ENCODE peak calls at places on chromosomes 4 and X, in five cellular contexts. Q is dorsolateral prefrontal cortex, M is fibroblast of pulmonary artery, P is aorta, J is memory B cell. B is an unnamed sample.

GRCh38 chrX:49079489-49080428 is at the start of gene WDR45:
- DNase-seq in Q (peak; percentile 84), M (peak; percentile 68), P (peak; percentile 90), J (peak; percentile 45), B (no peak)

GRCh38 chrX:24982306-24982965 is 33.3 kb downstream of the ARX start:
- DNase-seq in Q (no peak), M (peak; percentile 11), P (no peak), J (no peak), B (no peak)

GRCh38 chr4:76804060-76804459 is 93.9 kb downstream of the SOWAHB start:
- DNase-seq in Q (no peak), M (no peak), P (no peak), J (no peak), B (no peak)

GRCh38 chr4:142645478-142646108 is 200.5 kb downstream of the INPP4B start:
- DNase-seq in Q (no peak), M (peak; percentile 51), P (no peak), J (no peak), B (no peak)

GRCh38 chr4:112895785-112896184 is 153.7 kb upstream of the ANK2 start:
- DNase-seq in Q (peak; percentile 62), M (no peak), P (no peak), J (no peak), B (no peak)

GRCh38 chr4:105520819-105521790 is 31.3 kb upstream of the ARHGEF38 start:
- DNase-seq in Q (no peak), M (peak; percentile 66), P (no peak), J (no peak), B (no peak)

GRCh38 chr4:174137698-174138097 is 145.8 kb downstream of the FBXO8 start:
- DNase-seq in Q (no peak), M (no peak), P (no peak), J (no peak), B (no peak)

GRCh38 chr4:107991945-107992625 is 2.4 kb downstream of the HADH start:
- DNase-seq in Q (no peak), M (peak; percentile 70), P (no peak), J (no peak), B (no peak)

GRCh38 chr4:121749225-121749624 is 15.7 kb downstream of the SMIM43 start:
- DNase-seq in Q (no peak), M (no peak), P (no peak), J (no peak), B (no peak)

GRCh38 chr4:82913305-82913704 is 12.8 kb downstream of the THAP9 start:
- DNase-seq in Q (no peak), M (no peak), P (no peak), J (no peak), B (no peak)

GRCh38 chrX:41421071-41421729 is 25.9 kb upstream of the NYX start:
- DNase-seq in Q (no peak), M (no peak), P (no peak), J (no peak), B (no peak)

GRCh38 chr4:137015759-137016409 is 516.4 kb downstream of the PCDH18 start:
- DNase-seq in Q (no peak), M (no peak), P (no peak), J (no peak), B (no peak)

GRCh38 chr4:87758278-87758677 is 41.1 kb upstream of the IBSP start:
- DNase-seq in Q (no peak), M (peak; percentile 8), P (no peak), J (no peak), B (no peak)

GRCh38 chrX:153030801-153031200 is 25.5 kb upstream of the PNMA3 start:
- DNase-seq in Q (no peak), M (no peak), P (no peak), J (no peak), B (no peak)

GRCh38 chr4:107094332-107094731 is 58.2 kb upstream of the DKK2 start:
- DNase-seq in Q (no peak), M (peak; percentile 52), P (no peak), J (no peak), B (no peak)

GRCh38 chr4:125539691-125540090 is 224.9 kb downstream of the FAT4 start:
- DNase-seq in Q (no peak), M (no peak), P (no peak), J (no peak), B (no peak)

GRCh38 chrX:96576358-96576757 is 108.3 kb upstream of the DIAPH2 start:
- DNase-seq in Q (no peak), M (peak; percentile 32), P (no peak), J (no peak), B (no peak)

GRCh38 chr4:1187182-1187581 is 14.8 kb upstream of the SPON2 start:
- DNase-seq in Q (no peak), M (no peak), P (peak; percentile 2), J (no peak), B (no peak)

GRCh38 chr4:154456240-154456639 is 35.4 kb downstream of the DCHS2 start:
- DNase-seq in Q (no peak), M (no peak), P (no peak), J (no peak), B (no peak)

GRCh38 chrX:77447339-77448149 is at the start of gene FGF16:
- DNase-seq in Q (no peak), M (no peak), P (peak; percentile 73), J (no peak), B (no peak)

GRCh38 chrX:136784231-136784630 is 3.5 kb upstream of the ARHGEF6 start:
- DNase-seq in Q (no peak), M (no peak), P (no peak), J (no peak), B (no peak)

GRCh38 chr4:110184124-110184790 is 14.2 kb downstream of the ELOVL6 start:
- DNase-seq in Q (no peak), M (peak; percentile 49), P (no peak), J (no peak), B (no peak)

GRCh38 chrX:97050413-97050812 is 166.7 kb downstream of the RPA4 start:
- DNase-seq in Q (no peak), M (peak; percentile 5), P (no peak), J (no peak), B (no peak)

GRCh38 chr4:15024386-15024785 is 22.1 kb downstream of the CPEB2 start:
- DNase-seq in Q (no peak), M (peak; percentile 35), P (no peak), J (no peak), B (no peak)

GRCh38 chr4:113050837-113051236 is 1.4 kb downstream of the ANK2 start:
- DNase-seq in Q (no peak), M (no peak), P (no peak), J (no peak), B (no peak)

GRCh38 chrX:48493890-48494364 is 14.9 kb upstream of the PORCN start:
- DNase-seq in Q (no peak), M (peak; percentile 51), P (peak; percentile 71), J (no peak), B (no peak)

GRCh38 chr4:140019619-140020367 is 134.2 kb downstream of the MAML3 start:
- DNase-seq in Q (no peak), M (no peak), P (no peak), J (no peak), B (no peak)

GRCh38 chr4:159075531-159075932 is 27.3 kb upstream of the RAPGEF2 start:
- DNase-seq in Q (no peak), M (no peak), P (no peak), J (no peak), B (no peak)

GRCh38 chrX:42398967-42399631 is 378.9 kb downstream of the PPP1R2C start:
- DNase-seq in Q (no peak), M (no peak), P (no peak), J (no peak), B (no peak)

GRCh38 chr4:24551492-24552330 is 32.6 kb downstream of the DHX15 start:
- DNase-seq in Q (no peak), M (peak; percentile 39), P (no peak), J (no peak), B (no peak)

GRCh38 chr4:41287005-41287404 is 30.3 kb downstream of the UCHL1 start:
- DNase-seq in Q (no peak), M (peak; percentile 17), P (no peak), J (no peak), B (no peak)

GRCh38 chrX:42524374-42524773 is 253.6 kb downstream of the PPP1R2C start:
- DNase-seq in Q (no peak), M (no peak), P (no peak), J (no peak), B (no peak)

GRCh38 chrX:119685225-119686066 is 7.5 kb downstream of the SEPTIN6 start:
- DNase-seq in Q (no peak), M (no peak), P (no peak), J (no peak), B (no peak)

GRCh38 chr4:85128246-85129204 is 162.0 kb upstream of the WDFY3 start:
- DNase-seq in Q (no peak), M (no peak), P (no peak), J (no peak), B (no peak)

GRCh38 chr4:80263541-80264351 is 2.7 kb upstream of the FGF5 start:
- DNase-seq in Q (no peak), M (no peak), P (no peak), J (no peak), B (no peak)